ENCODE peak calls at places on chromosomes 2 and 18, in five cellular contexts. One of them, this sample, is unnamed.

GRCh38 chr2:37566517-37566961 is 104.9 kb downstream of the CDC42EP3 start:
- DNase-seq in T1000: peak
- DNase-seq in amygdala: no peak
- DNase-seq in activated T-cell treated with anti-CD3 and anti-CD28 coated beads for 48 hours: no peak
- DNase-seq in stimulated activated CD8-positive, alpha-beta memory T cell treated with anti-CD3 and anti-CD28 coated beads, Interleukin-2, amount 100 ng/mL, for 1 hour: no peak
- DNase-seq in this sample: no peak

GRCh38 chr2:188609321-188610049 is 317.8 kb downstream of the GULP1 start:
- DNase-seq in amygdala: no peak
- DNase-seq in stimulated activated CD8-positive, alpha-beta memory T cell treated with anti-CD3 and anti-CD28 coated beads, Interleukin-2, amount 100 ng/mL, for 1 hour: no peak
- DNase-seq in T1000: no peak
- DNase-seq in activated T-cell treated with anti-CD3 and anti-CD28 coated beads for 48 hours: no peak
- DNase-seq in this sample: no peak

GRCh38 chr2:156229724-156230362 is 102.7 kb downstream of the NR4A2 start:
- DNase-seq in stimulated activated CD8-positive, alpha-beta memory T cell treated with anti-CD3 and anti-CD28 coated beads, Interleukin-2, amount 100 ng/mL, for 1 hour: no peak
- DNase-seq in activated T-cell treated with anti-CD3 and anti-CD28 coated beads for 48 hours: no peak
- DNase-seq in amygdala: no peak
- DNase-seq in T1000: no peak
- DNase-seq in this sample: no peak

GRCh38 chr2:241094924-241095420 is 7.1 kb downstream of the MTERF4 start:
- DNase-seq in activated T-cell treated with anti-CD3 and anti-CD28 coated beads for 48 hours: no peak
- DNase-seq in amygdala: no peak
- DNase-seq in T1000: no peak
- DNase-seq in stimulated activated CD8-positive, alpha-beta memory T cell treated with anti-CD3 and anti-CD28 coated beads, Interleukin-2, amount 100 ng/mL, for 1 hour: no peak
- DNase-seq in this sample: no peak

GRCh38 chr2:151410485-151410833 is 757 bp downstream of the RIF1 start:
- DNase-seq in stimulated activated CD8-positive, alpha-beta memory T cell treated with anti-CD3 and anti-CD28 coated beads, Interleukin-2, amount 100 ng/mL, for 1 hour: peak
- DNase-seq in activated T-cell treated with anti-CD3 and anti-CD28 coated beads for 48 hours: peak
- DNase-seq in T1000: no peak
- DNase-seq in amygdala: no peak
- DNase-seq in this sample: no peak

GRCh38 chr2:178756343-178756742 is 50.9 kb downstream of the TTN start:
- DNase-seq in amygdala: no peak
- DNase-seq in activated T-cell treated with anti-CD3 and anti-CD28 coated beads for 48 hours: no peak
- DNase-seq in stimulated activated CD8-positive, alpha-beta memory T cell treated with anti-CD3 and anti-CD28 coated beads, Interleukin-2, amount 100 ng/mL, for 1 hour: no peak
- DNase-seq in T1000: no peak
- DNase-seq in this sample: no peak

GRCh38 chr2:158716091-158716815 is 78.9 kb upstream of the DAPL1 start:
- DNase-seq in activated T-cell treated with anti-CD3 and anti-CD28 coated beads for 48 hours: no peak
- DNase-seq in amygdala: no peak
- DNase-seq in stimulated activated CD8-positive, alpha-beta memory T cell treated with anti-CD3 and anti-CD28 coated beads, Interleukin-2, amount 100 ng/mL, for 1 hour: no peak
- DNase-seq in T1000: no peak
- DNase-seq in this sample: no peak

GRCh38 chr2:190767821-190768220 is 112.8 kb upstream of the GLS start:
- DNase-seq in T1000: no peak
- DNase-seq in stimulated activated CD8-positive, alpha-beta memory T cell treated with anti-CD3 and anti-CD28 coated beads, Interleukin-2, amount 100 ng/mL, for 1 hour: no peak
- DNase-seq in amygdala: no peak
- DNase-seq in activated T-cell treated with anti-CD3 and anti-CD28 coated beads for 48 hours: no peak
- DNase-seq in this sample: no peak

GRCh38 chr18:55588876-55589595 is 1.0 kb upstream of the TCF4 start:
- DNase-seq in T1000: no peak
- DNase-seq in amygdala: no peak
- DNase-seq in activated T-cell treated with anti-CD3 and anti-CD28 coated beads for 48 hours: no peak
- DNase-seq in stimulated activated CD8-positive, alpha-beta memory T cell treated with anti-CD3 and anti-CD28 coated beads, Interleukin-2, amount 100 ng/mL, for 1 hour: no peak
- DNase-seq in this sample: no peak

GRCh38 chr2:99066602-99067001 is 74.9 kb upstream of the C2orf15 start:
- DNase-seq in stimulated activated CD8-positive, alpha-beta memory T cell treated with anti-CD3 and anti-CD28 coated beads, Interleukin-2, amount 100 ng/mL, for 1 hour: no peak
- DNase-seq in amygdala: no peak
- DNase-seq in T1000: no peak
- DNase-seq in activated T-cell treated with anti-CD3 and anti-CD28 coated beads for 48 hours: no peak
- DNase-seq in this sample: no peak

GRCh38 chr2:189783927-189784867 is at the start of the genes ORMDL1 and PMS1:
- DNase-seq in T1000: peak
- DNase-seq in amygdala: peak
- DNase-seq in activated T-cell treated with anti-CD3 and anti-CD28 coated beads for 48 hours: peak
- DNase-seq in stimulated activated CD8-positive, alpha-beta memory T cell treated with anti-CD3 and anti-CD28 coated beads, Interleukin-2, amount 100 ng/mL, for 1 hour: peak
- DNase-seq in this sample: peak

GRCh38 chr18:22159014-22159413 is 10.4 kb upstream of the GATA6 start:
- DNase-seq in activated T-cell treated with anti-CD3 and anti-CD28 coated beads for 48 hours: no peak
- DNase-seq in T1000: no peak
- DNase-seq in amygdala: no peak
- DNase-seq in stimulated activated CD8-positive, alpha-beta memory T cell treated with anti-CD3 and anti-CD28 coated beads, Interleukin-2, amount 100 ng/mL, for 1 hour: no peak
- DNase-seq in this sample: no peak

GRCh38 chr18:6561029-6561861 is 146.5 kb upstream of the L3MBTL4 start:
- DNase-seq in activated T-cell treated with anti-CD3 and anti-CD28 coated beads for 48 hours: no peak
- DNase-seq in stimulated activated CD8-positive, alpha-beta memory T cell treated with anti-CD3 and anti-CD28 coated beads, Interleukin-2, amount 100 ng/mL, for 1 hour: no peak
- DNase-seq in T1000: no peak
- DNase-seq in amygdala: no peak
- DNase-seq in this sample: no peak

GRCh38 chr2:64595397-64596160 is 58.1 kb downstream of the SERTAD2 start:
- DNase-seq in activated T-cell treated with anti-CD3 and anti-CD28 coated beads for 48 hours: no peak
- DNase-seq in stimulated activated CD8-positive, alpha-beta memory T cell treated with anti-CD3 and anti-CD28 coated beads, Interleukin-2, amount 100 ng/mL, for 1 hour: no peak
- DNase-seq in T1000: no peak
- DNase-seq in amygdala: no peak
- DNase-seq in this sample: no peak

GRCh38 chr2:188078544-188078943 is 213.1 kb upstream of the GULP1 start:
- DNase-seq in activated T-cell treated with anti-CD3 and anti-CD28 coated beads for 48 hours: no peak
- DNase-seq in T1000: no peak
- DNase-seq in stimulated activated CD8-positive, alpha-beta memory T cell treated with anti-CD3 and anti-CD28 coated beads, Interleukin-2, amount 100 ng/mL, for 1 hour: no peak
- DNase-seq in amygdala: no peak
- DNase-seq in this sample: no peak

GRCh38 chr2:98534761-98535160 is 73.6 kb downstream of the COA5 start:
- DNase-seq in amygdala: no peak
- DNase-seq in T1000: no peak
- DNase-seq in activated T-cell treated with anti-CD3 and anti-CD28 coated beads for 48 hours: no peak
- DNase-seq in stimulated activated CD8-positive, alpha-beta memory T cell treated with anti-CD3 and anti-CD28 coated beads, Interleukin-2, amount 100 ng/mL, for 1 hour: no peak
- DNase-seq in this sample: no peak

GRCh38 chr2:128788636-128789220 is 470.1 kb upstream of the HS6ST1 start:
- DNase-seq in amygdala: no peak
- DNase-seq in T1000: no peak
- DNase-seq in stimulated activated CD8-positive, alpha-beta memory T cell treated with anti-CD3 and anti-CD28 coated beads, Interleukin-2, amount 100 ng/mL, for 1 hour: no peak
- DNase-seq in activated T-cell treated with anti-CD3 and anti-CD28 coated beads for 48 hours: no peak
- DNase-seq in this sample: no peak

GRCh38 chr2:25369439-25369838 is 27.7 kb upstream of the DNMT3A start:
- DNase-seq in activated T-cell treated with anti-CD3 and anti-CD28 coated beads for 48 hours: no peak
- DNase-seq in stimulated activated CD8-positive, alpha-beta memory T cell treated with anti-CD3 and anti-CD28 coated beads, Interleukin-2, amount 100 ng/mL, for 1 hour: no peak
- DNase-seq in T1000: no peak
- DNase-seq in amygdala: no peak
- DNase-seq in this sample: no peak

GRCh38 chr2:17208511-17208910 is 309.7 kb downstream of the RAD51AP2 start:
- DNase-seq in amygdala: no peak
- DNase-seq in stimulated activated CD8-positive, alpha-beta memory T cell treated with anti-CD3 and anti-CD28 coated beads, Interleukin-2, amount 100 ng/mL, for 1 hour: no peak
- DNase-seq in activated T-cell treated with anti-CD3 and anti-CD28 coated beads for 48 hours: no peak
- DNase-seq in T1000: no peak
- DNase-seq in this sample: no peak